ENCODE peak calls at places on chromosomes 11 and 22, in four cellular contexts. L, J, C and I are unnamed samples.

GRCh38 chr11:117610045-117610444 is 187.0 kb downstream of the DSCAML1 start:
- DNase-seq in L (no peak), J (peak), C (no peak), I (no peak)

GRCh38 chr22:23626286-23626975 is 5.7 kb downstream of the DRICH1 start:
- DNase-seq in L (no peak), J (no peak), C (no peak), I (no peak)

GRCh38 chr11:19164230-19164855 is 37.4 kb downstream of the CSRP3 start:
- DNase-seq in L (no peak), J (no peak), C (no peak), I (no peak)

GRCh38 chr11:44298862-44299261 is 11.1 kb downstream of the ALX4 start:
- DNase-seq in L (no peak), J (no peak), C (no peak), I (no peak)

GRCh38 chr11:87597696-87598095 is 560.0 kb downstream of the TMEM135 start:
- DNase-seq in L (no peak), J (no peak), C (no peak), I (no peak)

GRCh38 chr11:133500435-133500834 is 31.9 kb downstream of the OPCML start:
- DNase-seq in L (no peak), J (no peak), C (no peak), I (no peak)

GRCh38 chr11:127521413-127521812 is 520.8 kb upstream of the KIRREL3 start:
- DNase-seq in L (no peak), J (no peak), C (no peak), I (no peak)

GRCh38 chr11:87722756-87723599 is 452.3 kb downstream of the RAB38 start:
- DNase-seq in L (no peak), J (no peak), C (no peak), I (no peak)

GRCh38 chr22:29093501-29093921 is 20.7 kb downstream of the KREMEN1 start:
- DNase-seq in L (no peak), J (no peak), C (no peak), I (no peak)

GRCh38 chr11:22340803-22341581 is 2.8 kb downstream of the SLC17A6 start:
- DNase-seq in L (no peak), J (no peak), C (no peak), I (no peak)

GRCh38 chr11:59556883-59557205 is 45.5 kb downstream of the OR4D9 start:
- DNase-seq in L (no peak), J (peak), C (no peak), I (no peak)

GRCh38 chr11:119730789-119731386 is 1.9 kb upstream of the NECTIN1 start:
- DNase-seq in L (no peak), J (no peak), C (no peak), I (peak)

GRCh38 chr22:44526431-44527115 is 28.5 kb upstream of the RTL6 start:
- DNase-seq in L (no peak), J (no peak), C (no peak), I (no peak)

GRCh38 chr11:124592627-124593026 is 18.6 kb upstream of the PANX3 start:
- DNase-seq in L (no peak), J (no peak), C (no peak), I (no peak)

GRCh38 chr11:4459470-4459869 is 10.4 kb downstream of the OR52K2 start:
- DNase-seq in L (no peak), J (no peak), C (no peak), I (peak)

GRCh38 chr11:115501895-115502589 is 2.2 kb downstream of the CADM1 start:
- DNase-seq in L (no peak), J (no peak), C (no peak), I (no peak)

GRCh38 chr22:45626198-45626651 is 45.4 kb upstream of the ATXN10 start:
- DNase-seq in L (peak), J (no peak), C (no peak), I (no peak)

GRCh38 chr22:24494535-24495364 is at the start of gene UPB1:
- DNase-seq in L (no peak), J (no peak), C (peak), I (no peak)

GRCh38 chr11:69504576-69505420 is 23.3 kb downstream of the LINC01488 start:
- DNase-seq in L (peak), J (no peak), C (no peak), I (no peak)

GRCh38 chr22:43197271-43197941 is 10.5 kb upstream of the TTLL12 start:
- DNase-seq in L (no peak), J (no peak), C (no peak), I (peak)

GRCh38 chr11:92204731-92205130 is 19.9 kb upstream of the FAT3 start:
- DNase-seq in L (no peak), J (no peak), C (no peak), I (no peak)

GRCh38 chr11:88332851-88333250 is 4.7 kb downstream of the CTSC start:
- DNase-seq in L (no peak), J (no peak), C (no peak), I (no peak)

GRCh38 chr11:61332266-61332822 is 561 bp downstream of the DDB1 start:
- DNase-seq in L (no peak), J (no peak), C (no peak), I (no peak)

GRCh38 chr11:58928691-58929090 is 10.6 kb upstream of the GLYATL1 start:
- DNase-seq in L (no peak), J (no peak), C (no peak), I (no peak)

GRCh38 chr11:43573873-43574272 is 106.7 kb upstream of the HSD17B12 start:
- DNase-seq in L (no peak), J (no peak), C (no peak), I (no peak)

GRCh38 chr22:47395481-47395880 is 633.0 kb downstream of the TBC1D22A start:
- DNase-seq in L (no peak), J (no peak), C (no peak), I (no peak)

GRCh38 chr11:3137486-3138177 is 27.5 kb downstream of the OSBPL5 start:
- DNase-seq in L (no peak), J (no peak), C (peak), I (peak)

GRCh38 chr11:12806113-12806512 is 131.9 kb downstream of the TEAD1 start:
- DNase-seq in L (no peak), J (no peak), C (no peak), I (no peak)

GRCh38 chr11:3138178-3139085 is 26.7 kb downstream of the OSBPL5 start:
- DNase-seq in L (peak), J (no peak), C (peak), I (peak)

GRCh38 chr11:117931971-117932370 is 2.8 kb upstream of the TMPRSS13 start:
- DNase-seq in L (peak), J (peak), C (no peak), I (no peak)

GRCh38 chr11:62402226-62402625 is 16.6 kb upstream of the SCGB1A1 start:
- DNase-seq in L (peak), J (no peak), C (peak), I (peak)

GRCh38 chr11:119205080-119205479 is 1.1 kb upstream of the CBL start:
- DNase-seq in L (no peak), J (no peak), C (no peak), I (no peak)

GRCh38 chr22:45648320-45649070 is 23.1 kb upstream of the ATXN10 start:
- DNase-seq in L (no peak), J (no peak), C (no peak), I (no peak)

GRCh38 chr22:22348127-22348814 is 103.7 kb downstream of the VPREB1 start:
- DNase-seq in L (no peak), J (no peak), C (no peak), I (no peak)

GRCh38 chr11:69106124-69106811 is 49.5 kb upstream of the SMIM38 start:
- DNase-seq in L (no peak), J (no peak), C (peak), I (peak)

GRCh38 chr11:11789735-11790369 is 51.9 kb upstream of the USP47 start:
- DNase-seq in L (no peak), J (no peak), C (no peak), I (no peak)

GRCh38 chr22:49703391-49703926 is 124.2 kb downstream of the BRD1 start:
- DNase-seq in L (no peak), J (no peak), C (no peak), I (no peak)

GRCh38 chr11:55895216-55895615 is 12.1 kb downstream of the TRIM51 start:
- DNase-seq in L (no peak), J (no peak), C (no peak), I (no peak)

GRCh38 chr11:92837595-92837994 is 131.9 kb upstream of the MTNR1B start:
- DNase-seq in L (no peak), J (no peak), C (no peak), I (no peak)

DNA sequence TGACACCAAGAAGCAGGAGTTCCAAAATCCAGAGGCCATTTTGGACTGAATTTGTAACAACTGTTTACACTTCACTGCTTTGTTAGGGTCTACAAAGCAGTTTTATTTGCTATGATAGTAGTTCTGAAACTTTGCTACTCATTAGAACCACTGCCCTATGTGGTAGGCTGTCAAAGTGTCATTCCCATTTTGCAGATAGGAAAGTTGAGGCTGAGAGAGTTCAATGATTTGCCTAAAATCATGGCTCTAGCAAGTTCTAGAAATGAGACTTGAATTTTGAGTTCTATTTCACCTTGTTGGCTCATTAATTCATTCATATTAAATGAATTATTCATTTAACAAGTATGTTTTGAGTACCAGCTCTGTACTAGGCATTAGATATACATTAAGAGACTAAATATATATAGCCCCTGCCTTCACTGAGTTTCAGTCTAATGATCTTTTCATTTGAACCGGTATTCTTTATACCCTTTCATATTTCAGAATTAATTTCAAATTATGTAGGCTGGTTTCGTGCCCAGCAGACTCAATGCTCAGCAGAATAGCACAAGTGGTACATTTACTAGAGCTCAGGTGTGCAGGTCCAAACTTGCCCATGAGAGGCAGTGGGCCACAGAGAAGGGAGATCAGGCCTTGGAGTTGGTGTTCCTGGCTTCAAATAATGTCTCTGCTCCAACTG is 93.5 kb downstream of the ME3 start:
- DNase-seq in L (no peak), J (no peak), C (no peak), I (no peak)
- H3K4me3 ChIP-seq in L (no peak), J (no peak), C (no peak), I (no peak)

GRCh38 chr11:67416416-67417335 is 1.2 kb downstream of the CARNS1 start:
- DNase-seq in L (no peak), J (no peak), C (no peak), I (no peak)

GRCh38 chr11:67418476-67419281 is 3.2 kb downstream of the CARNS1 start:
- DNase-seq in L (peak), J (no peak), C (no peak), I (peak)

GRCh38 chr11:67417425-67417824 is 1.9 kb downstream of the CARNS1 start:
- DNase-seq in L (no peak), J (no peak), C (no peak), I (no peak)

GRCh38 chr11:67413266-67413797 is 2.1 kb upstream of the CARNS1 start:
- DNase-seq in L (no peak), J (no peak), C (no peak), I (no peak)

GRCh38 chr11:67415501-67416304 is at the start of gene CARNS1:
- DNase-seq in L (no peak), J (no peak), C (no peak), I (no peak)
- H3K4me3 ChIP-seq in L (peak), J (no peak), C (peak), I (peak)

GRCh38 chr11:123137496-123138270 is 57.4 kb downstream of the CLMP start:
- DNase-seq in L (no peak), J (no peak), C (peak), I (peak)
- H3K4me3 ChIP-seq in L (no peak), J (no peak), C (no peak), I (peak)

GRCh38 chr22:30871391-30872281 is 96.9 kb downstream of the MORC2 start:
- DNase-seq in L (peak), J (no peak), C (peak), I (no peak)
- H3K4me3 ChIP-seq in L (no peak), J (no peak), C (no peak), I (no peak)

GRCh38 chr22:37209140-37209845 is 3.0 kb downstream of the SSTR3 start:
- DNase-seq in L (no peak), J (no peak), C (no peak), I (peak)
- H3K4me3 ChIP-seq in L (no peak), J (no peak), C (no peak), I (no peak)